ENCODE peak calls at places on chromosome 15, in nine cellular contexts. E is T-cell; A is cardiac muscle cell; D is fibroblast of mammary gland; V is activated CD8-positive, alpha-beta memory T cell treated with anti-CD3 and anti-CD28 coated beads, Interleukin-2, amount 10 ng/mL, durations not matched to agents 7 days and 5 days; K is RWPE1; W is activated CD4-positive, CD25-positive, alpha-beta regulatory T cell; R is brain microvascular endothelial cell; O is bronchial epithelial cell. L is an unnamed sample.

GRCh38 chr15:82832601-82833209 is 23.3 kb downstream of the WHAMM start:
- DNase-seq in E (no peak), A (peak; percentile 77), D (peak; percentile 91), V (peak; percentile 71), K (peak; percentile 93), W (peak; percentile 9), R (peak; percentile 70), O (peak; percentile 96), L (peak; percentile 45)

GRCh38 chr15:74265046-74265639 is 29.0 kb downstream of the CCDC33 start:
- DNase-seq in E (no peak), A (peak; percentile 53), D (peak; percentile 25), V (peak; percentile 53), K (no peak), W (no peak), R (no peak), O (peak; percentile 8), L (peak; percentile 2)

GRCh38 chr15:72785452-72786243 is 2.1 kb upstream of the ADPGK start:
- DNase-seq in E (peak; percentile 41), A (peak; percentile 22), D (peak; percentile 45), V (peak; percentile 85), K (no peak), W (no peak), R (peak; percentile 66), O (no peak), L (no peak)

GRCh38 chr15:74908635-74909034 is 2.0 kb upstream of the FAM219B start:
- DNase-seq in E (no peak), A (no peak), D (no peak), V (no peak), K (no peak), W (no peak), R (no peak), O (no peak), L (no peak)

GRCh38 chr15:48191574-48192225 is at the start of gene CTXN2:
- DNase-seq in E (no peak), A (no peak), D (no peak), V (no peak), K (no peak), W (no peak), R (no peak), O (peak; percentile 8), L (no peak)

GRCh38 chr15:45747426-45747825 is 112.6 kb downstream of the SQOR start:
- DNase-seq in E (no peak), A (no peak), D (peak; percentile 35), V (no peak), K (peak; percentile 9), W (no peak), R (no peak), O (peak; percentile 81), L (no peak)

GRCh38 chr15:68376447-68377060 is 55.4 kb downstream of the ITGA11 start:
- DNase-seq in E (no peak), A (no peak), D (no peak), V (no peak), K (no peak), W (no peak), R (no peak), O (no peak), L (no peak)

GRCh38 chr15:70469651-70470555 is 293.5 kb downstream of the UACA start:
- DNase-seq in E (no peak), A (no peak), D (no peak), V (no peak), K (no peak), W (no peak), R (no peak), O (no peak), L (no peak)

GRCh38 chr15:72797338-72797689 is 13.8 kb upstream of the ADPGK start:
- DNase-seq in E (no peak), A (no peak), D (no peak), V (no peak), K (no peak), W (no peak), R (no peak), O (no peak), L (no peak)

GRCh38 chr15:60612400-60613048 is 133.6 kb upstream of the ICE2 start:
- DNase-seq in E (no peak), A (no peak), D (peak; percentile 31), V (no peak), K (no peak), W (no peak), R (no peak), O (peak; percentile 44), L (no peak)

GRCh38 chr15:56963719-56964118 is 45.3 kb downstream of the TCF12 start:
- DNase-seq in E (peak; percentile 6), A (peak; percentile 48), D (no peak), V (no peak), K (no peak), W (no peak), R (no peak), O (no peak), L (no peak)

GRCh38 chr15:89888214-89888804 is 5.5 kb downstream of the AP3S2 start:
- DNase-seq in E (no peak), A (peak; percentile 74), D (peak; percentile 91), V (no peak), K (peak; percentile 30), W (no peak), R (peak; percentile 50), O (peak; percentile 40), L (peak; percentile 56)

GRCh38 chr15:89326316-89326715 is 8.3 kb downstream of the POLG start:
- DNase-seq in E (no peak), A (no peak), D (no peak), V (no peak), K (no peak), W (no peak), R (no peak), O (no peak), L (no peak)

GRCh38 chr15:77664428-77664827 is 31.7 kb upstream of the LINGO1 start:
- DNase-seq in E (no peak), A (no peak), D (no peak), V (no peak), K (no peak), W (no peak), R (no peak), O (no peak), L (no peak)

GRCh38 chr15:89101302-89102191 is 13.3 kb downstream of the ABHD2 start:
- DNase-seq in E (no peak), A (peak; percentile 97), D (peak; percentile 98), V (no peak), K (peak; percentile 97), W (no peak), R (peak; percentile 96), O (peak; percentile 99), L (peak; percentile 91)

GRCh38 chr15:63663906-63664305 is 66.7 kb downstream of the FBXL22 start:
- DNase-seq in E (no peak), A (peak; percentile 24), D (no peak), V (no peak), K (no peak), W (no peak), R (no peak), O (no peak), L (no peak)

GRCh38 chr15:96306321-96306720 is 24.2 kb upstream of the NR2F2 start:
- DNase-seq in E (no peak), A (no peak), D (no peak), V (no peak), K (no peak), W (no peak), R (no peak), O (no peak), L (no peak)

GRCh38 chr15:96051598-96051997 is 278.9 kb upstream of the NR2F2 start:
- DNase-seq in E (no peak), A (no peak), D (no peak), V (no peak), K (no peak), W (no peak), R (no peak), O (peak; percentile 38), L (no peak)

GRCh38 chr15:42036112-42036905 is 15.5 kb upstream of the PLA2G4E start:
- DNase-seq in E (no peak), A (no peak), D (no peak), V (no peak), K (no peak), W (no peak), R (no peak), O (no peak), L (no peak)

GRCh38 chr15:76588811-76589747 is 252.5 kb downstream of the ISL2 start:
- DNase-seq in E (no peak), A (no peak), D (no peak), V (no peak), K (peak; percentile 13), W (no peak), R (no peak), O (peak; percentile 67), L (no peak)

GRCh38 chr15:65595960-65596359 is 15.0 kb downstream of the INTS14 start:
- DNase-seq in E (no peak), A (peak; percentile 38), D (peak; percentile 19), V (no peak), K (no peak), W (no peak), R (no peak), O (no peak), L (peak; percentile 23)

GRCh38 chr15:98524274-98524673 is 124.1 kb upstream of the IGF1R start:
- DNase-seq in E (no peak), A (no peak), D (no peak), V (no peak), K (no peak), W (no peak), R (no peak), O (no peak), L (no peak)

GRCh38 chr15:69000091-69000490 is 14.4 kb upstream of the NOX5 start:
- DNase-seq in E (no peak), A (no peak), D (no peak), V (no peak), K (no peak), W (no peak), R (no peak), O (no peak), L (no peak)

GRCh38 chr15:63238796-63239195 is 38.6 kb upstream of the APH1B start:
- DNase-seq in E (no peak), A (peak; percentile 83), D (peak; percentile 91), V (peak; percentile 74), K (peak; percentile 71), W (no peak), R (peak; percentile 82), O (peak; percentile 96), L (no peak)

GRCh38 chr15:33126559-33127290 is 67.8 kb downstream of the FMN1 start:
- DNase-seq in E (peak; percentile 78), A (peak; percentile 96), D (peak; percentile 95), V (no peak), K (peak; percentile 83), W (no peak), R (peak; percentile 86), O (peak; percentile 90), L (peak; percentile 97)

GRCh38 chr15:77966540-77967290 is 110.8 kb downstream of the TBC1D2B start:
- DNase-seq in E (no peak), A (peak; percentile 46), D (peak; percentile 61), V (peak; percentile 63), K (peak; percentile 87), W (peak; percentile 33), R (peak; percentile 38), O (peak; percentile 35), L (peak; percentile 34)

GRCh38 chr15:94744080-94744793 is 512.9 kb downstream of the MCTP2 start:
- DNase-seq in E (no peak), A (no peak), D (no peak), V (no peak), K (no peak), W (no peak), R (no peak), O (no peak), L (no peak)

GRCh38 chr15:40843885-40844542 is at the start of gene SPINT1:
- DNase-seq in E (no peak), A (no peak), D (no peak), V (peak; percentile 54), K (peak; percentile 64), W (peak; percentile 35), R (no peak), O (peak; percentile 62), L (no peak)